ENCODE peak calls at places on chromosomes 12 and 14, in five cellular contexts. F is trophoblast cell, O is neuronal stem cell, Q is fibroblast of lung, U is kidney. I is an unnamed sample.
A peak's percentile ranks its signal among the peaks of the same experiment; 100 is the strongest.

GRCh38 chr12:123949118-123949774 is 23.4 kb downstream of the CCDC92 start:
- DNase-seq in F (no peak), O (no peak), U (peak; percentile 19), Q (no peak), I (no peak)

GRCh38 chr12:107493646-107494045 is 192.0 kb upstream of the PWP1 start:
- DNase-seq in U (no peak), F (no peak), O (no peak), Q (no peak), I (no peak)

GRCh38 chr14:96031691-96032090 is 7.5 kb upstream of the C14orf132 start:
- DNase-seq in O (no peak), Q (no peak), U (no peak), F (no peak), I (no peak)

GRCh38 chr14:59161571-59162175 is 26.8 kb upstream of the DAAM1 start:
- DNase-seq in O (peak; percentile 47), U (no peak), F (peak; percentile 38), Q (peak; percentile 91), I (peak; percentile 78)

GRCh38 chr12:3644103-3644502 is 108.8 kb downstream of the CRACR2A start:
- DNase-seq in O (no peak), Q (no peak), F (no peak), U (no peak), I (no peak)

GRCh38 chr14:68322970-68323620 is 469.8 kb downstream of the ZFP36L1 start:
- DNase-seq in O (no peak), U (no peak), Q (no peak), F (no peak), I (no peak)

GRCh38 chr12:13162904-13163303 is 33.6 kb upstream of the EMP1 start:
- DNase-seq in Q (no peak), O (no peak), U (no peak), F (no peak), I (no peak)

GRCh38 chr12:98243190-98243589 is 272.2 kb upstream of the TMPO start:
- DNase-seq in Q (no peak), U (no peak), F (no peak), O (no peak), I (no peak)

GRCh38 chr12:116015525-116015924 is 262.0 kb downstream of the MED13L start:
- DNase-seq in F (no peak), U (no peak), Q (peak; percentile 82), O (no peak), I (peak; percentile 88)

GRCh38 chr14:90239139-90239538 is 17.2 kb upstream of the PSMC1 start:
- DNase-seq in U (no peak), Q (peak; percentile 14), O (no peak), F (peak; percentile 2), I (peak; percentile 4)

DNA sequence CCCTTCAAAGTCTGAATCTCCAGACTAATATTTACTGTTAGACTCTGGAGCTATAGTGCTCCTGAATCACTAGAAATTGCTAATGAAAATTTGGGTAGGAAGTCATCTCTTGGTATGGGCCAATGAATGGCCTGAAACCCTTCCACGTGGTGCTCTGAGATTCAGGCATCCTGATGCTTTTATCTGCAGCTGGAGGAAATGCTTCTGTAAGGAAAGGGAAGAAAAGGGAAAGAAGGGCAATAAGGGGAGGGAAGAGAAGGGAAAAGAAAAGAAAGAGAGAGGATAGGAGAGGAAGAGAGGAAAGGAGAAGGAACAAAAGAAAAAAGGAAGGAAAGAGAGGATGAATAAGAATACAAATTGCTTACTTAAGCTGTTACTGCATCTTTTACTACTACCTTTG is 182.3 kb downstream of the GRIP1 start:
- DNase-seq in O (no peak), F (no peak), U (no peak), Q (no peak), I (no peak)
- H3K9ac ChIP-seq in O (no peak overlapping the region), F (no peak overlapping the region), U (no peak overlapping the region), Q (no peak overlapping the region), I (no peak overlapping the region)

DNA sequence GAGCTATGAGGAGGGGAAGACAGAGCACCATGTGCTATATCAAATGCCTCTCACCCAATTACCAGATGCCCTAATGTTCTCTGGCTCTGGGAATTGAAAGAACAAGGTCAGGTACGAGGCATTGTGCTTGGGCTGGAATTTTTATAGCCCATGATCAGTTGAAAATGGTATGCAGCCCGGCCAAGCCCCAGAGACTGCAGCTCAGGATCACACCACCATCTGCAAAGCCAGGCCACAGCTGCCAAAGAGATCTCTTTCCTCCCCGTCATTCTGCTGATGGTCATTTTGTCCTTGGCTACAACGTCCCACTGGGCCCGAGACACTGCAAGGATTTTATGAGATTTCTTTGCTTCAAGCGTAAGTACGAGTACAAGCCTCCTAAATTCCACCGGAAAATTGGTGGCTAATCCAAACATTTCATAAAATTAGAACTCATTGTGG is 15.2 kb downstream of the NUAK1 start:
- DNase-seq in F (no peak), U (peak; percentile 89), Q (peak; percentile 42), O (no peak), I (peak; percentile 70)
- H3K4me1 ChIP-seq in F (peaks cover 47% of the 10 kb centered on the region), U (peaks cover 25% of the 10 kb centered on the region), Q (peaks cover 13% of the 10 kb centered on the region), O (peaks cover 4% of the 10 kb centered on the region), I (peaks cover 95% of the 10 kb centered on the region)

GRCh38 chr14:100401031-100401692 is 78.0 kb downstream of the SLC25A47 start:
- DNase-seq in O (no peak), U (no peak), F (no peak), Q (no peak), I (no peak)

GRCh38 chr14:100400115-100400514 is 77.0 kb downstream of the SLC25A47 start:
- DNase-seq in F (peak; percentile 38), O (no peak), U (no peak), Q (no peak), I (no peak)

GRCh38 chr14:100398044-100398443 is 74.9 kb downstream of the SLC25A47 start:
- DNase-seq in Q (no peak), F (no peak), U (no peak), O (peak; percentile 48), I (no peak)

GRCh38 chr14:100396266-100396795 is 73.2 kb downstream of the SLC25A47 start:
- DNase-seq in O (no peak), F (no peak), Q (no peak), U (no peak), I (no peak)

GRCh38 chr14:100399052-100399849 is 76.1 kb downstream of the SLC25A47 start:
- DNase-seq in O (no peak), F (no peak), U (no peak), Q (no peak), I (no peak)
- H3K9ac ChIP-seq in O (no peak overlapping the region), F (no peak overlapping the region), U (no peak overlapping the region), Q (no peak overlapping the region), I (no peak overlapping the region)

GRCh38 chr12:95368931-95369330 is 105.0 kb upstream of the METAP2 start:
- DNase-seq in U (no peak), O (no peak), Q (no peak), F (no peak), I (no peak)

GRCh38 chr12:95365912-95366311 is 108.0 kb upstream of the METAP2 start:
- DNase-seq in F (no peak), O (no peak), U (no peak), Q (no peak), I (no peak)

DNA sequence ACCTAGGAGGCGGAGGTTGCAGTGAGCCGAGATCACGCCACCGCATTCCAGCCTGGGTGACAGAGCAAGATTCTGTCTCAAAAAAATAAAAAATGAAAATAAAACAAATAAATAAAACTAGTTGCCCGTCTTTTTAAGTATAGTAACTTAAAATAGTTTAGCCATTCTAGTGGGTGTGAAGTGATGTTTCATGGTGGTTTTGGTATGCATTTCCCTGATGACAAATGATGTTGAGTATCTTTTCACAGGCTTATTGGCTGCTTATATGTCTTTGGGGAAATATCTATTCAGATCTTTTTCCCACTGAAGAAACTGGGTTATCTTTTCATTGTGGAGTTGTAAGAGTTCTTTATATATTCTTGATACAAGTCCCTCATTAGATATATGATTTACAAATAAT is 102.4 kb upstream of the METAP2 start:
- DNase-seq in F (no peak), U (no peak), O (no peak), Q (no peak), I (no peak)
- H3K4me1 ChIP-seq in F (no peaks in the 10 kb centered on the region), U (no peaks in the 10 kb centered on the region), O (no peaks in the 10 kb centered on the region), Q (no peaks in the 10 kb centered on the region), I (peaks cover 18% of the 10 kb centered on the region)

GRCh38 chr14:103724116-103724515 is 8.5 kb downstream of the ZFYVE21 start:
- DNase-seq in U (peak; percentile 81), O (no peak), Q (peak; percentile 33), F (no peak), I (no peak)
- H3K9ac ChIP-seq in U (no peak overlapping the region), O (peak overlapping the region; percentile 44), Q (no peak overlapping the region), F (no peak overlapping the region), I (no peak overlapping the region)

GRCh38 chr14:33847066-33847465 is 103.8 kb downstream of the EGLN3 start:
- DNase-seq in O (no peak), Q (no peak), F (peak; percentile 35), U (no peak), I (peak; percentile 10)
- H3K4me1 ChIP-seq in O (peaks cover 2% of the 10 kb centered on the region), Q (no peaks in the 10 kb centered on the region), F (no peaks in the 10 kb centered on the region), U (no peaks in the 10 kb centered on the region), I (no peaks in the 10 kb centered on the region)

DNA sequence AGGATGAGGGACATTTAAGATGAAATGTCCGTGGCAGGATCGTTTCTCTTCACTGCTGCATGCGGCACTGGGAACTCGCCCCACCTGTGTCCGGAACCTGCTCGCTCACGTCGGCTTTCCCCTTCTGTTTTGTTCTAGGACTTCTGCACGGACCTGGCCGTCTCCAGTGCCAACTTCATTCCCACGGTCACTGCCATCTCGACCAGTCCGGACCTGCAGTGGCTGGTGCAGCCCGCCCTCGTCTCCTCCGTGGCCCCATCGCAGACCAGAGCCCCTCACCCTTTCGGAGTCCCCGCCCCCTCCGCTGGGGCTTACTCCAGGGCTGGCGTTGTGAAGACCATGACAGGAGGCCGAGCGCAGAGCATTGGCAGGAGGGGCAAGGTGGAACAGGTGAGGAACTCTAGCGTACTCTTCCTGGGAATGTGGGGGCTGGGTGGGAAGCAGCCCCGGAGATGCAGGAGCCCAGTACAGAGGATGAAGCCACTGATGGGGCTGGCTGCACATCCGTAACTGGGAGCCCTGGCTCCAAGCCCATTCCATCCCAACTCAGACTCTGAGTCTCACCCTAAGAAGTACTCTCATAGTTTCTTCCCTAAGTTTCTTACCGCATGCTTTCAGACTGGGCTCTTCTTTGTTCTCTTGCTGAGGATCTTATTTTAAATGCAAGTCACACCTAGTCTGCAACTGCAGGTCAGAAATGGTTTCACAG is 1.3 kb downstream of the FOS start:
- DNase-seq in O (no peak), U (peak; percentile 80), F (peak; percentile 51), Q (peak; percentile 25), I (peak; percentile 49)
- H3K9ac ChIP-seq in O (peak overlapping the region; percentile 50), U (peak overlapping the region; percentile 94), F (peak overlapping the region; percentile 43), Q (peak overlapping the region; percentile 99), I (peak overlapping the region; percentile 89)

GRCh38 chr12:46936042-46936441 is 110.2 kb upstream of the SLC38A4 start:
- DNase-seq in O (no peak), Q (no peak), U (no peak), F (no peak), I (no peak)
- H3K4me1 ChIP-seq in O (no peaks in the 10 kb centered on the region), Q (no peaks in the 10 kb centered on the region), U (no peaks in the 10 kb centered on the region), F (no peaks in the 10 kb centered on the region), I (peaks cover 5% of the 10 kb centered on the region)